ENCODE peak calls at places on chromosomes 13 and 19, in four cellular contexts. One of them, this sample, is unnamed. For H3K4me1, the result is how much of the 10 kb centered on the place peaks cover.

GRCh38 chr13:73535341-73535740 is 476.5 kb downstream of the KLF5 start:
- DNase-seq in colonic mucosa: no peak
- DNase-seq in GM23248: no peak
- DNase-seq in IMR-90: no peak
- DNase-seq in this sample: no peak

GRCh38 chr13:32938907-32939306 is 77.3 kb upstream of the KL start:
- DNase-seq in colonic mucosa: no peak
- DNase-seq in IMR-90: peak
- DNase-seq in GM23248: peak
- DNase-seq in this sample: no peak

GRCh38 chr13:101019126-101019525 is 344.5 kb upstream of the TMTC4 start:
- DNase-seq in colonic mucosa: no peak
- DNase-seq in IMR-90: no peak
- DNase-seq in GM23248: peak
- DNase-seq in this sample: no peak

GRCh38 chr19:9910625-9911024 is 25.7 kb downstream of the OLFM2 start:
- DNase-seq in GM23248: no peak
- DNase-seq in IMR-90: no peak
- DNase-seq in colonic mucosa: no peak
- DNase-seq in this sample: no peak

GRCh38 chr13:66139701-66140100 is 1090.4 kb downstream of the PCDH9 start:
- DNase-seq in IMR-90: no peak
- DNase-seq in colonic mucosa: no peak
- DNase-seq in GM23248: no peak
- DNase-seq in this sample: no peak

GRCh38 chr13:79933389-79933788 is 407.5 kb downstream of the SPRY2 start:
- DNase-seq in GM23248: no peak
- DNase-seq in IMR-90: no peak
- DNase-seq in colonic mucosa: no peak
- DNase-seq in this sample: no peak

GRCh38 chr19:5492281-5492812 is 37.1 kb downstream of the ZNRF4 start:
- DNase-seq in IMR-90: no peak
- DNase-seq in GM23248: no peak
- DNase-seq in colonic mucosa: no peak
- DNase-seq in this sample: no peak

GRCh38 chr13:23506821-23507210 is 63.4 kb upstream of the TNFRSF19 start:
- DNase-seq in GM23248: peak
- DNase-seq in IMR-90: peak
- DNase-seq in colonic mucosa: no peak
- DNase-seq in this sample: no peak

GRCh38 chr19:12603714-12604113 is 6.9 kb downstream of the ZNF490 start:
- DNase-seq in IMR-90: peak
- DNase-seq in colonic mucosa: no peak
- DNase-seq in GM23248: no peak
- DNase-seq in this sample: no peak

GRCh38 chr13:105778196-105778595 is 757.3 kb downstream of the EFNB2 start:
- DNase-seq in colonic mucosa: no peak
- DNase-seq in IMR-90: peak
- DNase-seq in GM23248: no peak
- DNase-seq in this sample: no peak

GRCh38 chr13:94706101-94706853 is 6.1 kb downstream of the SOX21 start:
- DNase-seq in IMR-90: no peak
- DNase-seq in colonic mucosa: no peak
- DNase-seq in GM23248: no peak
- DNase-seq in this sample: no peak
- H3K4me3 ChIP-seq in IMR-90: no peak
- H3K4me3 ChIP-seq in colonic mucosa: no peak
- H3K4me3 ChIP-seq in GM23248: no peak
- H3K4me3 ChIP-seq in this sample: no peak

GRCh38 chr13:109782066-109782822 is 4.1 kb downstream of the IRS2 start:
- DNase-seq in GM23248: peak
- DNase-seq in IMR-90: no peak
- DNase-seq in colonic mucosa: no peak
- DNase-seq in this sample: no peak
- H3K4me1 ChIP-seq in GM23248: under half
- H3K4me1 ChIP-seq in IMR-90: under half
- H3K4me1 ChIP-seq in colonic mucosa: under half
- H3K4me1 ChIP-seq in this sample: half or more

DNA sequence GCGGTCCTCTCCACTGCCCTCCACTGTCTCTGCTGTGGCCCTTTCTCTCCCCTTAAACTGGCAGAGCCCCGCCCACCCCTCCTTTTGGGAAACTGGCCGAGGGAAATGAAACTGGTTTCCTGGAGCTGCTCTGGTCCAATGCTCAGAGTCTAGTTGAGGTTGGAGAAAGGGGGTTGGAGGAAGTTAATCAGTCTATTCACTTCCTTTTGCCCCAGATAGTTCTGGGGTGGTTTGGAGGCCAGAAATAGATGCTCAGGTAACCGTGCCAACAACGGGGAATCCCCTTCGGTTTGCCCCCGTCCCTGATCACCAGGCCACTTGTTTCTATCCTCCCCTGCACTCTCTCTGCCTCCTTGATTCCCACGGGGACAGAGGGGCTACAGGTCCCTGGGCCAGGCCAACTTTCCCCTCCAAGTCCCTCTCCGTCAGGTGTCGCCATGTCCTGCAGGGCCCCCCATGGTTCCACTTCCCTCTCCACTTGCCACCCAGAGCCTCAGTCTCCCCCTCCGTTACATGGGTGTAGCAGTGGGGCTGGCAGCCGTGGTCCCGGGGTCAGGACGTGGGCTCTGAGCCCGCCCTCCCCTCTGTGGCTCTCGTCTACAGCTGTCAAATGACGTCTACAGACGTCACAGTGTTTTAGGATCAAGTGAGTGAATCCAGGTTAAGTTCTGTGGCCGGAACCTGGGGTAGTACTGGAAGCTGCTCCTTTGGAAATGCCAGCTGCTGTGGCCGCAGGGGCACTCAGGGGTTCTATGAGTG is at the start of gene IL4I1:
- DNase-seq in IMR-90: peak
- DNase-seq in colonic mucosa: no peak
- DNase-seq in GM23248: peak
- DNase-seq in this sample: no peak
- H3K4me3 ChIP-seq in IMR-90: no peak
- H3K4me3 ChIP-seq in colonic mucosa: no peak
- H3K4me3 ChIP-seq in GM23248: no peak
- H3K4me3 ChIP-seq in this sample: no peak

DNA sequence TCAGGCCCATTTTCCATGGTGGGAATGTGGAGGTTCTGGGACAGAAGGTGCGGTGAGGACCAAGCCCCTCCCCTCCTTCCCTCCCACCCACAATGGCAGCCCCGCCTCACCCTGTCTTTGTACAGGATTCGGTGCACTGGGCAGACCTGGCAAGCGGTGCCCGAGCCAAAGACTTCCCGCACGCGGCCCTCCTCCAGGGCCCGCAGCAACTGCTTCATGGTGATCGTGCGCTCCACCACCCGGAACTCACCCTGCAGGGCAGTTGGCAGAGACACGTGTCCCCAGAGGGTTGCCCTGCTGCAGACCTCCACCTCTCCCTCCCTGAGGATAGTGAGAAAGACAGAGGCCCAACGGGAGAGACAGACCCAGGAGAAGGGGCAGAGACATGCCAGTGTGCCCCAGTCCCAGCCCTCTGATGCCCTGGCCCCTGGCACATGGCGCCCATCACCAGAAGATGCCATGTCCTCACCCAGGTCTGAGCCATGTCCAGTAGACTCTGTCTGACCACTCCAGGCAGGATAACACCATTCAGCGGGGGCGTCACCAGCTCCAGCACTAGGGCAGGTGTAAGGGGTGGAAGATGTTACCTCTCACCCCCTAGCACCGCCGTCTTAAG is 14.3 kb downstream of the BCAT2 start:
- DNase-seq in colonic mucosa: no peak
- DNase-seq in IMR-90: no peak
- DNase-seq in GM23248: no peak
- DNase-seq in this sample: no peak
- H3K4me1 ChIP-seq in colonic mucosa: under half
- H3K4me1 ChIP-seq in IMR-90: under half
- H3K4me1 ChIP-seq in GM23248: under half
- H3K4me1 ChIP-seq in this sample: under half

DNA sequence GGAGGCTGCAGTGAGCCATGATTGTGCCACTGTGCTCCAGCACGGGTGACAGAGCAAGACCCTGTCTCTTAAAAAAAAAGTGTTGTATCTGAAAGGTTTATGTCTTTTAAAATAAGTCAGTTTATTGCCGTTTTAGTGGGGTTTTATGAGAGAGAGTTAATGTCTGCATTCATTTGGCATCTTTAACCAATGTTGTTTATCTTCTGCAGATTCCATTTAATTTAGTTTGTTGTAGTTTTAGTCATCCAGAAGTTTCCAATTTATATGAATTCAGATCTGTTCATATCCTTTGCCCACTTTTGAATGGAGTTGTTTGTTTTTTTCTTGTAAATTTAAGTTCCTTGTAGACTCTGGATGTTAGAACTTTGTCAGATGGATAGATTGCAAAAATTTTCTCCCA is 36.7 kb upstream of the LPAR6 start:
- DNase-seq in GM23248: peak
- DNase-seq in IMR-90: peak
- DNase-seq in colonic mucosa: no peak
- DNase-seq in this sample: peak
- H3K4me3 ChIP-seq in GM23248: peak
- H3K4me3 ChIP-seq in IMR-90: no peak
- H3K4me3 ChIP-seq in colonic mucosa: no peak
- H3K4me3 ChIP-seq in this sample: no peak

GRCh38 chr13:111186305-111186930 is 71.3 kb downstream of the ARHGEF7 start:
- DNase-seq in GM23248: no peak
- DNase-seq in IMR-90: no peak
- DNase-seq in colonic mucosa: no peak
- DNase-seq in this sample: no peak
- H3K4me1 ChIP-seq in GM23248: under half
- H3K4me1 ChIP-seq in IMR-90: under half
- H3K4me1 ChIP-seq in colonic mucosa: under half
- H3K4me1 ChIP-seq in this sample: under half

GRCh38 chr19:56297010-56297409 is 17.6 kb downstream of the ZSCAN5A start:
- DNase-seq in IMR-90: no peak
- DNase-seq in colonic mucosa: no peak
- DNase-seq in GM23248: no peak
- DNase-seq in this sample: no peak

GRCh38 chr19:56291857-56292256 is 19.3 kb downstream of the EDDM13 start:
- DNase-seq in GM23248: no peak
- DNase-seq in colonic mucosa: no peak
- DNase-seq in IMR-90: no peak
- DNase-seq in this sample: no peak

GRCh38 chr19:56299688-56300087 is 15.0 kb downstream of the ZSCAN5A start:
- DNase-seq in IMR-90: no peak
- DNase-seq in GM23248: no peak
- DNase-seq in colonic mucosa: no peak
- DNase-seq in this sample: no peak

GRCh38 chr19:56294557-56294956 is 20.1 kb downstream of the ZSCAN5A start:
- DNase-seq in GM23248: no peak
- DNase-seq in colonic mucosa: no peak
- DNase-seq in IMR-90: peak
- DNase-seq in this sample: no peak

GRCh38 chr19:56295531-56296455 is 18.8 kb downstream of the ZSCAN5A start:
- DNase-seq in GM23248: no peak
- DNase-seq in colonic mucosa: no peak
- DNase-seq in IMR-90: no peak
- DNase-seq in this sample: no peak
- H3K4me3 ChIP-seq in GM23248: no peak
- H3K4me3 ChIP-seq in colonic mucosa: no peak
- H3K4me3 ChIP-seq in IMR-90: no peak
- H3K4me3 ChIP-seq in this sample: no peak

GRCh38 chr13:20035130-20035529 is 76.6 kb downstream of the ZMYM2 start:
- DNase-seq in GM23248: no peak
- DNase-seq in colonic mucosa: no peak
- DNase-seq in IMR-90: no peak
- DNase-seq in this sample: no peak
- H3K4me1 ChIP-seq in GM23248: under half
- H3K4me1 ChIP-seq in colonic mucosa: under half
- H3K4me1 ChIP-seq in IMR-90: under half
- H3K4me1 ChIP-seq in this sample: under half

GRCh38 chr19:1239796-1240737 is 1.5 kb upstream of the ATP5F1D start:
- DNase-seq in colonic mucosa: peak
- DNase-seq in IMR-90: peak
- DNase-seq in GM23248: peak
- DNase-seq in this sample: peak
- H3K4me3 ChIP-seq in colonic mucosa: peak
- H3K4me3 ChIP-seq in IMR-90: peak
- H3K4me3 ChIP-seq in GM23248: peak
- H3K4me3 ChIP-seq in this sample: peak

This sample was measured in SJSA1.